ENCODE peak calls at places on chromosome 11, in four cellular contexts. T is K562, V is HepG2, S is HCT116. G is an unnamed sample.

GRCh38 chr11:11740081-11740702 is 101.6 kb upstream of the USP47 start:
- DNase-seq in T (no peak), V (no peak), S (no peak), G (no peak)

GRCh38 chr11:62402226-62402625 is 16.6 kb upstream of the SCGB1A1 start:
- DNase-seq in T (no peak), V (no peak), S (no peak), G (no peak)

GRCh38 chr11:123111465-123111864 is 49.5 kb upstream of the HSPA8 start:
- DNase-seq in T (peak), V (peak), S (peak), G (peak)

GRCh38 chr11:38791346-38791961 is 2193.4 kb upstream of the RAG2 start:
- DNase-seq in T (peak), V (peak), S (peak), G (peak)

GRCh38 chr11:3984896-3985295 is 109.7 kb upstream of the RRM1 start:
- DNase-seq in T (peak), V (no peak), S (no peak), G (no peak)

GRCh38 chr11:133052537-133052936 is 479.8 kb downstream of the OPCML start:
- DNase-seq in T (no peak), V (no peak), S (no peak), G (no peak)

GRCh38 chr11:126927628-126928027 is 72.9 kb downstream of the KIRREL3 start:
- DNase-seq in T (no peak), V (no peak), S (no peak), G (no peak)

GRCh38 chr11:10622957-10623787 is 54.7 kb upstream of the LYVE1 start:
- DNase-seq in T (peak), V (no peak), S (no peak), G (no peak)

GRCh38 chr11:126886636-126887035 is 113.9 kb downstream of the KIRREL3 start:
- DNase-seq in T (no peak), V (no peak), S (no peak), G (no peak)

GRCh38 chr11:73578786-73579185 is 19.1 kb downstream of the FAM168A start:
- DNase-seq in T (no peak), V (peak), S (no peak), G (no peak)

GRCh38 chr11:47464479-47464878 is 15.5 kb upstream of the RAPSN start:
- DNase-seq in T (peak), V (no peak), S (no peak), G (no peak)

GRCh38 chr11:12046636-12047236 is 38.3 kb upstream of the DKK3 start:
- DNase-seq in T (no peak), V (no peak), S (no peak), G (no peak)

GRCh38 chr11:118105657-118106305 is 19.0 kb upstream of the SMIM35 start:
- DNase-seq in T (no peak), V (no peak), S (no peak), G (no peak)

GRCh38 chr11:613369-613968 is 2.3 kb downstream of the IRF7 start:
- DNase-seq in T (peak), V (no peak), S (peak), G (no peak)

GRCh38 chr11:66264893-66265292 is 3.5 kb upstream of the RAB1B start:
- DNase-seq in T (peak), V (no peak), S (no peak), G (no peak)

GRCh38 chr11:67542169-67542568 is 18.9 kb upstream of the CABP2 start:
- DNase-seq in T (no peak), V (no peak), S (no peak), G (no peak)

GRCh38 chr11:125062931-125063428 is at the start of gene SLC37A2:
- DNase-seq in T (no peak), V (peak), S (no peak), G (no peak)

GRCh38 chr11:46918087-46918751 is at the start of gene LRP4:
- DNase-seq in T (no peak), V (no peak), S (no peak), G (no peak)

GRCh38 chr11:8045839-8046238 is 35.2 kb upstream of the TUB start:
- DNase-seq in T (no peak), V (no peak), S (no peak), G (no peak)

GRCh38 chr11:17979770-17980371 is 33.0 kb downstream of the SERGEF start:
- DNase-seq in T (peak), V (peak), S (no peak), G (peak)

GRCh38 chr11:86185346-86185745 is 59.2 kb upstream of the EED start:
- DNase-seq in T (no peak), V (no peak), S (no peak), G (no peak)
- TF ChIP-seq TCF7L2 in T (no peak), V (no peak), S (no peak), G (no peak)

DNA sequence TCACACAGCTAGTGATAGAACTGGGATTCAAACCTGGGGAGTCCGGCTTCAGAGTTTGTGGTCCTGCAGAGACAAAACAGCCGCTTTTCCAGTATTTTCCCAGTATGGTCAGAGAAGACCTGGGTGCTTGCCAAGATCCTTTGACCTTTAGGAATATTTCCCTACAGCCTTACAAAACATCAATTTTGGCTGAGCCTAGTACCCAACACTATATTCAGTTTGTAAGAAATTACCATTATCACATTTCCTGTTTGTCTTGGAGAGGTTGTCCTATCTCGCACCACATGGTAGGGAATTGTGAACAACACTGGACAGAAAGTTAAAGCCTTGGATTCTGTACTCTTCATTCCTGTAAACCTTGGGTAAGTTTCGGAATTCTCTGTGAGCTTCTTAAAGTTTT is 10.7 kb upstream of the NEU3 start:
- DNase-seq in T (no peak), V (no peak), S (no peak), G (no peak)
- TF ChIP-seq SIN3A in T (no peak), V (no peak), S (no peak), G (no peak)

DNA sequence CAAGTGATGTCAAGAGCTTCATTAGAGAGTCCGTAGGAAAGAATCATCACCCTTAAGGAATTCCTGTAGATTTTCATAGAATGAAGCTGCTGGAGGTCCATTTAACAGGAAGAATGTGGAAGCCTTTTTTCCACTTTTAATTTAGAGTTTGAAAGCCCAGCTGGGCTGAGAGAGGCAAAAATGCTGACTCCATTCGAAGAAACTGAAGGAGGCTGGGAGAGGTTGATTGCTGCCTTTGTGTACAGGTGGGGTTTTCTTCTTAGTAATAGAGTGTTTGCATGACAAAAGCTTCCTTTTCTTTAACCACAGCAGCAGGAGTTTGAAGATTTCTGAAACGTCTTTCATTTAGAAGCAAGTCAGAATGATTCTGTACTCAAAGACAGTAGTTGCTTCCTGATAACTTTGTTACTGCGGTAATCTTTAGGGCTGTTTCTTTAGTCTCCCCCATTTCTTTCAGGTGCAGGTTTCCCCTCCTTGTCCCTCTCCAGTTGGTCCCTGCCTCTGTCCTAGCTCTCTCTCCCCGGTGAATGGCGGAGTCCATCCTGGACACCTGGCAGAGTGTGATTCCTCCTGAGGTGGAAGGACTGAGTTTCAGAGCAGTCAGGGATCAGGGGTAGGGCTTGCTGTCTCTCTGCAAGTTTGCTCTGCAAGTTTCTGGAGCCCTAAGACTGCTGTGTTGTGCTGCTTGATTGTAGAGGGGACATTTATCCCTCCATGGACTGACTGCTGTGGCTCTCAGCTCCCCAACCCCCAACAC is 166.2 kb downstream of the LDLRAD3 start:
- DNase-seq in T (no peak), V (no peak), S (no peak), G (no peak)
- H3K4me3 ChIP-seq in T (no peak), V (no peak), S (no peak), G (no peak)

DNA sequence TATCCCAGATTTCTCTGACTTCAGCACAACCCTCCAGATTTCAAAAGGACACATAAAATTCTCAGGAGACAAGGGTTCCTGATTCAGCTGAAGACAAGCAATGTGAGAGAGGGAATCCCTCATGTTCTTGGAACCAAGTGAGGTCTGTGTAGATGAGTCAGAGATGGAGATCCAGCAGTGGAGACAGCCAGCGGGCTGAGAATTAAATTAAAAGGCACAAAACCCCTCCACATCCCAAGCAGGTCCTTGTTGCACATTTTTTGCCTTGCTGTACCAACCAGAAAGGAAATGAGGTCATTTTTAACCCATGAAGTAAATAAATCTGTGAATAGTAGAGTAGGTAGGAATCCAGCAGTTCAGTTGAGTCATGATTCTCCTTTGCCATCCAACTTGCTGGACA is 9.7 kb downstream of the MTNR1B start:
- DNase-seq in T (no peak), V (no peak), S (no peak), G (no peak)
- TF ChIP-seq TCF7L2 in T (no peak), V (no peak), S (no peak), G (no peak)

GRCh38 chr11:2891901-2892214 is 6.3 kb upstream of the CDKN1C start:
- DNase-seq in T (no peak), V (peak), S (no peak), G (no peak)

GRCh38 chr11:2890466-2891241 is 5.1 kb upstream of the CDKN1C start:
- DNase-seq in T (peak), V (no peak), S (no peak), G (no peak)

GRCh38 chr11:2892215-2893020 is 6.8 kb upstream of the CDKN1C start:
- DNase-seq in T (peak), V (no peak), S (no peak), G (no peak)

GRCh38 chr11:2889399-2890273 is 4.1 kb upstream of the CDKN1C start:
- DNase-seq in T (no peak), V (peak), S (no peak), G (no peak)

DNA sequence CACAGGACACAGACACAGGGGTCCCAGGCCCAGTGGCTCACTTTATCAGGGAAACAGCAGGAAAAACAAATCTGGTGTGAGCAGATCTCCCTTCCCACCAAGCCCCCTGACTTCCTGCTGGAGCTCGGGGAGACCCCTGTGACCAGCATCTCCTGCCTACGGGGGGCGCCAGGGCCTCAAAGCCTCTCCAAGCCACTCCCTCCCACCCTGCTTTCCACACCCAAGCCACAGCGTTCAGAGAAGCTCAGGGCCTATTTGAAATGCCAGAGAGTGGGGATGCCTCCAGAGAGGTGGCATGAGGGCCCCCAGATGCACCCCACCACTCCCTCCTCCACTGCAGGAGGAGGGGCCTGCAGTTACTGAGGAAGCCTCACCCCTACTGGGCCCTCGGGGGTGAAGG is 5.7 kb upstream of the CDKN1C start:
- DNase-seq in T (peak), V (no peak), S (no peak), G (no peak)
- TF ChIP-seq SIN3A in T (no peak), V (no peak), S (no peak), G (no peak)

GRCh38 chr11:102112654-102112926 is 2.3 kb downstream of the YAP1 start:
- DNase-seq in T (no peak), V (no peak), S (no peak), G (no peak)
- H3K4me3 ChIP-seq in T (no peak), V (peak), S (peak), G (peak)